ENCODE peak calls at places on chromosome 9, in six cellular contexts. One of them, this sample, is unnamed.

GRCh38 chr9:106487256-106487655 is 375.7 kb upstream of the ZNF462 start:
- DNase-seq in type B pancreatic cell: no peak
- DNase-seq in sciatic nerve: no peak
- DNase-seq in CD8-positive, alpha-beta memory T cell: no peak
- DNase-seq in MM.1S: peak; percentile 26
- DNase-seq in H7: no peak
- DNase-seq in this sample: no peak

GRCh38 chr9:113524460-113524859 is 60.9 kb downstream of the RGS3 start:
- DNase-seq in MM.1S: no peak
- DNase-seq in sciatic nerve: no peak
- DNase-seq in type B pancreatic cell: no peak
- DNase-seq in CD8-positive, alpha-beta memory T cell: no peak
- DNase-seq in H7: no peak
- DNase-seq in this sample: no peak

GRCh38 chr9:92614763-92615441 is 55.0 kb downstream of the IPPK start:
- DNase-seq in type B pancreatic cell: no peak
- DNase-seq in H7: no peak
- DNase-seq in CD8-positive, alpha-beta memory T cell: no peak
- DNase-seq in sciatic nerve: no peak
- DNase-seq in MM.1S: no peak
- DNase-seq in this sample: peak; percentile 72

GRCh38 chr9:116697341-116697740 is 10.2 kb downstream of the TRIM32 start:
- DNase-seq in sciatic nerve: no peak
- DNase-seq in type B pancreatic cell: no peak
- DNase-seq in CD8-positive, alpha-beta memory T cell: no peak
- DNase-seq in H7: no peak
- DNase-seq in MM.1S: no peak
- DNase-seq in this sample: peak; percentile 55

GRCh38 chr9:99222416-99223280 is 566 bp downstream of the SEC61B start:
- DNase-seq in MM.1S: no peak
- DNase-seq in CD8-positive, alpha-beta memory T cell: no peak
- DNase-seq in type B pancreatic cell: no peak
- DNase-seq in H7: no peak
- DNase-seq in sciatic nerve: no peak
- DNase-seq in this sample: peak; percentile 7

GRCh38 chr9:18539203-18539602 is 65.2 kb downstream of the ADAMTSL1 start:
- DNase-seq in CD8-positive, alpha-beta memory T cell: no peak
- DNase-seq in MM.1S: no peak
- DNase-seq in type B pancreatic cell: no peak
- DNase-seq in sciatic nerve: no peak
- DNase-seq in H7: no peak
- DNase-seq in this sample: no peak

GRCh38 chr9:129776566-129776937 is 23.7 kb upstream of the PTGES start:
- DNase-seq in MM.1S: no peak
- DNase-seq in CD8-positive, alpha-beta memory T cell: no peak
- DNase-seq in H7: no peak
- DNase-seq in type B pancreatic cell: no peak
- DNase-seq in sciatic nerve: no peak
- DNase-seq in this sample: peak; percentile 56

GRCh38 chr9:109458453-109459211 is 39.5 kb downstream of the PTPN3 start:
- DNase-seq in type B pancreatic cell: no peak
- DNase-seq in H7: no peak
- DNase-seq in sciatic nerve: no peak
- DNase-seq in CD8-positive, alpha-beta memory T cell: no peak
- DNase-seq in MM.1S: no peak
- DNase-seq in this sample: no peak

GRCh38 chr9:101376117-101376866 is 8.5 kb downstream of the BAAT start:
- DNase-seq in type B pancreatic cell: no peak
- DNase-seq in CD8-positive, alpha-beta memory T cell: no peak
- DNase-seq in sciatic nerve: peak; percentile 77
- DNase-seq in H7: no peak
- DNase-seq in MM.1S: no peak
- DNase-seq in this sample: peak; percentile 62

GRCh38 chr9:131262327-131263032 is 13.8 kb downstream of the FAM78A start:
- DNase-seq in H7: no peak
- DNase-seq in CD8-positive, alpha-beta memory T cell: no peak
- DNase-seq in MM.1S: peak; percentile 86
- DNase-seq in type B pancreatic cell: no peak
- DNase-seq in sciatic nerve: no peak
- DNase-seq in this sample: no peak

GRCh38 chr9:71608825-71609452 is 159.4 kb downstream of the CEMIP2 start:
- DNase-seq in MM.1S: no peak
- DNase-seq in type B pancreatic cell: no peak
- DNase-seq in sciatic nerve: no peak
- DNase-seq in H7: no peak
- DNase-seq in CD8-positive, alpha-beta memory T cell: no peak
- DNase-seq in this sample: no peak

GRCh38 chr9:68775003-68775730 is 70.1 kb downstream of the PIP5K1B start:
- DNase-seq in type B pancreatic cell: no peak
- DNase-seq in MM.1S: no peak
- DNase-seq in sciatic nerve: no peak
- DNase-seq in H7: no peak
- DNase-seq in CD8-positive, alpha-beta memory T cell: no peak
- DNase-seq in this sample: peak; percentile 38

GRCh38 chr9:124296094-124296493 is 38.3 kb downstream of the NEK6 start:
- DNase-seq in sciatic nerve: no peak
- DNase-seq in type B pancreatic cell: no peak
- DNase-seq in MM.1S: no peak
- DNase-seq in CD8-positive, alpha-beta memory T cell: no peak
- DNase-seq in H7: no peak
- DNase-seq in this sample: no peak

GRCh38 chr9:79362100-79363081 is 209.4 kb upstream of the TLE4 start:
- DNase-seq in type B pancreatic cell: no peak
- DNase-seq in sciatic nerve: no peak
- DNase-seq in H7: peak; percentile 9
- DNase-seq in MM.1S: no peak
- DNase-seq in CD8-positive, alpha-beta memory T cell: no peak
- DNase-seq in this sample: no peak

This sample was measured in stromal cell of bone marrow.